ENCODE peak calls at places on chromosomes 2 and 18, in ten cellular contexts. One of them, this sample, is unnamed.

GRCh38 chr2:225980372-225980771 is 580.9 kb downstream of the NYAP2 start:
- DNase-seq in T-helper 1 cell: no peak
- DNase-seq in NCI-H1092 treated with DMSO at 0.1 percent for 48 hours: no peak
- DNase-seq in neural crest cell: no peak
- DNase-seq in SW 1271: no peak
- DNase-seq in HT1080: no peak
- DNase-seq in K562: no peak
- DNase-seq in transverse colon: no peak
- DNase-seq in stimulated activated CD4-positive, alpha-beta T cell treated with anti-CD3 and anti-CD28 coated beads, Interleukin-15, amount 100 ng/mL, for 1 hour: no peak
- DNase-seq in T-helper 9 cell: no peak
- DNase-seq in this sample: no peak

GRCh38 chr2:43024515-43024962 is 201.9 kb downstream of the ZFP36L2 start:
- DNase-seq in T-helper 9 cell: peak; percentile 18
- DNase-seq in SW 1271: no peak
- DNase-seq in neural crest cell: peak; percentile 70
- DNase-seq in stimulated activated CD4-positive, alpha-beta T cell treated with anti-CD3 and anti-CD28 coated beads, Interleukin-15, amount 100 ng/mL, for 1 hour: peak; percentile 7
- DNase-seq in NCI-H1092 treated with DMSO at 0.1 percent for 48 hours: peak; percentile 21
- DNase-seq in transverse colon: peak; percentile 83
- DNase-seq in K562: peak; percentile 84
- DNase-seq in HT1080: peak; percentile 49
- DNase-seq in T-helper 1 cell: peak; percentile 18
- DNase-seq in this sample: peak; percentile 81

GRCh38 chr18:8536226-8536625 is 73.0 kb upstream of the RAB12 start:
- DNase-seq in neural crest cell: no peak
- DNase-seq in HT1080: peak; percentile 32
- DNase-seq in NCI-H1092 treated with DMSO at 0.1 percent for 48 hours: no peak
- DNase-seq in K562: no peak
- DNase-seq in T-helper 9 cell: no peak
- DNase-seq in T-helper 1 cell: no peak
- DNase-seq in transverse colon: no peak
- DNase-seq in stimulated activated CD4-positive, alpha-beta T cell treated with anti-CD3 and anti-CD28 coated beads, Interleukin-15, amount 100 ng/mL, for 1 hour: no peak
- DNase-seq in SW 1271: no peak
- DNase-seq in this sample: no peak

GRCh38 chr18:55096261-55097026 is 137.2 kb upstream of the CCDC68 start:
- DNase-seq in NCI-H1092 treated with DMSO at 0.1 percent for 48 hours: peak; percentile 32
- DNase-seq in neural crest cell: no peak
- DNase-seq in transverse colon: peak; percentile 10
- DNase-seq in HT1080: peak; percentile 72
- DNase-seq in T-helper 1 cell: no peak
- DNase-seq in SW 1271: no peak
- DNase-seq in K562: peak; percentile 17
- DNase-seq in T-helper 9 cell: no peak
- DNase-seq in stimulated activated CD4-positive, alpha-beta T cell treated with anti-CD3 and anti-CD28 coated beads, Interleukin-15, amount 100 ng/mL, for 1 hour: no peak
- DNase-seq in this sample: peak; percentile 69

GRCh38 chr2:118246726-118247125 is 158.5 kb downstream of the INSIG2 start:
- DNase-seq in K562: no peak
- DNase-seq in SW 1271: no peak
- DNase-seq in T-helper 1 cell: no peak
- DNase-seq in transverse colon: no peak
- DNase-seq in NCI-H1092 treated with DMSO at 0.1 percent for 48 hours: no peak
- DNase-seq in T-helper 9 cell: no peak
- DNase-seq in neural crest cell: no peak
- DNase-seq in HT1080: peak; percentile 93
- DNase-seq in stimulated activated CD4-positive, alpha-beta T cell treated with anti-CD3 and anti-CD28 coated beads, Interleukin-15, amount 100 ng/mL, for 1 hour: no peak
- DNase-seq in this sample: no peak

GRCh38 chr2:1817256-1818127 is 73.2 kb upstream of the PXDN start:
- DNase-seq in neural crest cell: peak; percentile 66
- DNase-seq in transverse colon: peak; percentile 79
- DNase-seq in K562: peak; percentile 87
- DNase-seq in HT1080: peak; percentile 70
- DNase-seq in NCI-H1092 treated with DMSO at 0.1 percent for 48 hours: no peak
- DNase-seq in T-helper 1 cell: peak; percentile 45
- DNase-seq in stimulated activated CD4-positive, alpha-beta T cell treated with anti-CD3 and anti-CD28 coated beads, Interleukin-15, amount 100 ng/mL, for 1 hour: peak; percentile 51
- DNase-seq in T-helper 9 cell: peak; percentile 52
- DNase-seq in SW 1271: no peak
- DNase-seq in this sample: peak; percentile 70

GRCh38 chr18:79522451-79523220 is 126.9 kb downstream of the NFATC1 start:
- DNase-seq in stimulated activated CD4-positive, alpha-beta T cell treated with anti-CD3 and anti-CD28 coated beads, Interleukin-15, amount 100 ng/mL, for 1 hour: peak; percentile 32
- DNase-seq in K562: no peak
- DNase-seq in T-helper 1 cell: peak; percentile 59
- DNase-seq in T-helper 9 cell: peak; percentile 44
- DNase-seq in transverse colon: peak; percentile 49
- DNase-seq in neural crest cell: no peak
- DNase-seq in SW 1271: no peak
- DNase-seq in HT1080: no peak
- DNase-seq in NCI-H1092 treated with DMSO at 0.1 percent for 48 hours: no peak
- DNase-seq in this sample: no peak

GRCh38 chr2:160934991-160935390 is 225.2 kb upstream of the TANK start:
- DNase-seq in stimulated activated CD4-positive, alpha-beta T cell treated with anti-CD3 and anti-CD28 coated beads, Interleukin-15, amount 100 ng/mL, for 1 hour: no peak
- DNase-seq in transverse colon: no peak
- DNase-seq in T-helper 1 cell: no peak
- DNase-seq in K562: no peak
- DNase-seq in SW 1271: no peak
- DNase-seq in neural crest cell: no peak
- DNase-seq in HT1080: no peak
- DNase-seq in NCI-H1092 treated with DMSO at 0.1 percent for 48 hours: no peak
- DNase-seq in T-helper 9 cell: no peak
- DNase-seq in this sample: no peak

GRCh38 chr2:30361751-30362394 is 85.2 kb upstream of the LCLAT1 start:
- DNase-seq in neural crest cell: no peak
- DNase-seq in SW 1271: no peak
- DNase-seq in HT1080: no peak
- DNase-seq in transverse colon: no peak
- DNase-seq in stimulated activated CD4-positive, alpha-beta T cell treated with anti-CD3 and anti-CD28 coated beads, Interleukin-15, amount 100 ng/mL, for 1 hour: no peak
- DNase-seq in T-helper 1 cell: no peak
- DNase-seq in NCI-H1092 treated with DMSO at 0.1 percent for 48 hours: no peak
- DNase-seq in K562: no peak
- DNase-seq in T-helper 9 cell: no peak
- DNase-seq in this sample: no peak

GRCh38 chr2:45170191-45170975 is 161.1 kb upstream of the SIX2 start:
- DNase-seq in neural crest cell: peak; percentile 8
- DNase-seq in transverse colon: no peak
- DNase-seq in NCI-H1092 treated with DMSO at 0.1 percent for 48 hours: no peak
- DNase-seq in HT1080: no peak
- DNase-seq in K562: no peak
- DNase-seq in T-helper 1 cell: no peak
- DNase-seq in T-helper 9 cell: no peak
- DNase-seq in stimulated activated CD4-positive, alpha-beta T cell treated with anti-CD3 and anti-CD28 coated beads, Interleukin-15, amount 100 ng/mL, for 1 hour: no peak
- DNase-seq in SW 1271: no peak
- DNase-seq in this sample: peak; percentile 84

GRCh38 chr18:35998967-35999366 is 26.5 kb downstream of the RMP24 start:
- DNase-seq in stimulated activated CD4-positive, alpha-beta T cell treated with anti-CD3 and anti-CD28 coated beads, Interleukin-15, amount 100 ng/mL, for 1 hour: no peak
- DNase-seq in transverse colon: no peak
- DNase-seq in SW 1271: no peak
- DNase-seq in HT1080: no peak
- DNase-seq in T-helper 9 cell: no peak
- DNase-seq in NCI-H1092 treated with DMSO at 0.1 percent for 48 hours: no peak
- DNase-seq in K562: peak; percentile 24
- DNase-seq in neural crest cell: no peak
- DNase-seq in T-helper 1 cell: no peak
- DNase-seq in this sample: no peak

GRCh38 chr2:65199891-65200290 is 27.7 kb upstream of the ACTR2 start:
- DNase-seq in SW 1271: no peak
- DNase-seq in T-helper 9 cell: no peak
- DNase-seq in NCI-H1092 treated with DMSO at 0.1 percent for 48 hours: no peak
- DNase-seq in neural crest cell: no peak
- DNase-seq in K562: no peak
- DNase-seq in HT1080: no peak
- DNase-seq in stimulated activated CD4-positive, alpha-beta T cell treated with anti-CD3 and anti-CD28 coated beads, Interleukin-15, amount 100 ng/mL, for 1 hour: no peak
- DNase-seq in T-helper 1 cell: no peak
- DNase-seq in transverse colon: no peak
- DNase-seq in this sample: no peak

GRCh38 chr2:223995569-223995968 is 38.3 kb downstream of the MRPL44 start:
- DNase-seq in SW 1271: no peak
- DNase-seq in K562: no peak
- DNase-seq in stimulated activated CD4-positive, alpha-beta T cell treated with anti-CD3 and anti-CD28 coated beads, Interleukin-15, amount 100 ng/mL, for 1 hour: no peak
- DNase-seq in neural crest cell: no peak
- DNase-seq in NCI-H1092 treated with DMSO at 0.1 percent for 48 hours: no peak
- DNase-seq in HT1080: peak; percentile 33
- DNase-seq in transverse colon: no peak
- DNase-seq in T-helper 9 cell: no peak
- DNase-seq in T-helper 1 cell: no peak
- DNase-seq in this sample: no peak

GRCh38 chr2:71358931-71359671 is 27.5 kb downstream of the ZNF638 start:
- DNase-seq in stimulated activated CD4-positive, alpha-beta T cell treated with anti-CD3 and anti-CD28 coated beads, Interleukin-15, amount 100 ng/mL, for 1 hour: no peak
- DNase-seq in K562: no peak
- DNase-seq in neural crest cell: no peak
- DNase-seq in T-helper 1 cell: no peak
- DNase-seq in T-helper 9 cell: no peak
- DNase-seq in HT1080: peak; percentile 63
- DNase-seq in SW 1271: no peak
- DNase-seq in NCI-H1092 treated with DMSO at 0.1 percent for 48 hours: no peak
- DNase-seq in transverse colon: no peak
- DNase-seq in this sample: no peak

GRCh38 chr2:144937899-144938298 is 418.0 kb upstream of the ZEB2 start:
- DNase-seq in transverse colon: no peak
- DNase-seq in neural crest cell: no peak
- DNase-seq in stimulated activated CD4-positive, alpha-beta T cell treated with anti-CD3 and anti-CD28 coated beads, Interleukin-15, amount 100 ng/mL, for 1 hour: no peak
- DNase-seq in K562: no peak
- DNase-seq in T-helper 9 cell: no peak
- DNase-seq in NCI-H1092 treated with DMSO at 0.1 percent for 48 hours: no peak
- DNase-seq in SW 1271: no peak
- DNase-seq in T-helper 1 cell: no peak
- DNase-seq in HT1080: no peak
- DNase-seq in this sample: no peak

GRCh38 chr2:147916723-147917122 is 71.9 kb downstream of the ACVR2A start:
- DNase-seq in NCI-H1092 treated with DMSO at 0.1 percent for 48 hours: no peak
- DNase-seq in HT1080: no peak
- DNase-seq in stimulated activated CD4-positive, alpha-beta T cell treated with anti-CD3 and anti-CD28 coated beads, Interleukin-15, amount 100 ng/mL, for 1 hour: no peak
- DNase-seq in neural crest cell: no peak
- DNase-seq in SW 1271: no peak
- DNase-seq in T-helper 1 cell: no peak
- DNase-seq in K562: no peak
- DNase-seq in T-helper 9 cell: no peak
- DNase-seq in transverse colon: no peak
- DNase-seq in this sample: no peak

GRCh38 chr2:120525056-120526046 is 179.4 kb downstream of the INHBB start:
- DNase-seq in neural crest cell: no peak
- DNase-seq in T-helper 9 cell: no peak
- DNase-seq in stimulated activated CD4-positive, alpha-beta T cell treated with anti-CD3 and anti-CD28 coated beads, Interleukin-15, amount 100 ng/mL, for 1 hour: no peak
- DNase-seq in K562: no peak
- DNase-seq in SW 1271: no peak
- DNase-seq in NCI-H1092 treated with DMSO at 0.1 percent for 48 hours: no peak
- DNase-seq in T-helper 1 cell: no peak
- DNase-seq in HT1080: no peak
- DNase-seq in transverse colon: no peak
- DNase-seq in this sample: no peak

GRCh38 chr2:51243892-51244570 is 212.1 kb upstream of the NRXN1 start:
- DNase-seq in HT1080: no peak
- DNase-seq in stimulated activated CD4-positive, alpha-beta T cell treated with anti-CD3 and anti-CD28 coated beads, Interleukin-15, amount 100 ng/mL, for 1 hour: no peak
- DNase-seq in T-helper 9 cell: no peak
- DNase-seq in K562: no peak
- DNase-seq in NCI-H1092 treated with DMSO at 0.1 percent for 48 hours: no peak
- DNase-seq in neural crest cell: no peak
- DNase-seq in T-helper 1 cell: no peak
- DNase-seq in SW 1271: no peak
- DNase-seq in transverse colon: no peak
- DNase-seq in this sample: no peak

GRCh38 chr2:26462511-26463251 is 15.2 kb downstream of the OTOF start:
- DNase-seq in K562: peak; percentile 71
- DNase-seq in neural crest cell: peak; percentile 43
- DNase-seq in HT1080: peak; percentile 36
- DNase-seq in transverse colon: peak; percentile 14
- DNase-seq in T-helper 9 cell: no peak
- DNase-seq in T-helper 1 cell: no peak
- DNase-seq in SW 1271: no peak
- DNase-seq in stimulated activated CD4-positive, alpha-beta T cell treated with anti-CD3 and anti-CD28 coated beads, Interleukin-15, amount 100 ng/mL, for 1 hour: no peak
- DNase-seq in NCI-H1092 treated with DMSO at 0.1 percent for 48 hours: peak; percentile 23
- DNase-seq in this sample: peak; percentile 77

GRCh38 chr2:45282646-45283045 is 273.4 kb upstream of the SIX2 start:
- DNase-seq in T-helper 1 cell: no peak
- DNase-seq in K562: no peak
- DNase-seq in stimulated activated CD4-positive, alpha-beta T cell treated with anti-CD3 and anti-CD28 coated beads, Interleukin-15, amount 100 ng/mL, for 1 hour: no peak
- DNase-seq in NCI-H1092 treated with DMSO at 0.1 percent for 48 hours: no peak
- DNase-seq in HT1080: no peak
- DNase-seq in SW 1271: no peak
- DNase-seq in T-helper 9 cell: no peak
- DNase-seq in transverse colon: no peak
- DNase-seq in neural crest cell: no peak
- DNase-seq in this sample: no peak

GRCh38 chr2:200365209-200365608 is 58.7 kb downstream of the SPATS2L start:
- DNase-seq in SW 1271: no peak
- DNase-seq in stimulated activated CD4-positive, alpha-beta T cell treated with anti-CD3 and anti-CD28 coated beads, Interleukin-15, amount 100 ng/mL, for 1 hour: no peak
- DNase-seq in T-helper 9 cell: no peak
- DNase-seq in neural crest cell: no peak
- DNase-seq in transverse colon: no peak
- DNase-seq in HT1080: no peak
- DNase-seq in NCI-H1092 treated with DMSO at 0.1 percent for 48 hours: no peak
- DNase-seq in T-helper 1 cell: no peak
- DNase-seq in K562: no peak
- DNase-seq in this sample: no peak

GRCh38 chr18:26089247-26090129 is 925 bp downstream of the SS18 start:
- DNase-seq in stimulated activated CD4-positive, alpha-beta T cell treated with anti-CD3 and anti-CD28 coated beads, Interleukin-15, amount 100 ng/mL, for 1 hour: no peak
- DNase-seq in NCI-H1092 treated with DMSO at 0.1 percent for 48 hours: peak; percentile 38
- DNase-seq in SW 1271: no peak
- DNase-seq in HT1080: peak; percentile 31
- DNase-seq in T-helper 1 cell: no peak
- DNase-seq in transverse colon: no peak
- DNase-seq in neural crest cell: no peak
- DNase-seq in T-helper 9 cell: no peak
- DNase-seq in K562: no peak
- DNase-seq in this sample: peak; percentile 52

GRCh38 chr2:174827371-174828369 is 63.4 kb upstream of the CHRNA1 start:
- DNase-seq in T-helper 1 cell: no peak
- DNase-seq in T-helper 9 cell: no peak
- DNase-seq in HT1080: no peak
- DNase-seq in stimulated activated CD4-positive, alpha-beta T cell treated with anti-CD3 and anti-CD28 coated beads, Interleukin-15, amount 100 ng/mL, for 1 hour: no peak
- DNase-seq in NCI-H1092 treated with DMSO at 0.1 percent for 48 hours: no peak
- DNase-seq in transverse colon: no peak
- DNase-seq in neural crest cell: no peak
- DNase-seq in K562: no peak
- DNase-seq in SW 1271: no peak
- DNase-seq in this sample: peak; percentile 11

GRCh38 chr18:12159446-12159845 is 65.8 kb downstream of the ANKRD62 start:
- DNase-seq in T-helper 9 cell: no peak
- DNase-seq in SW 1271: no peak
- DNase-seq in transverse colon: no peak
- DNase-seq in neural crest cell: no peak
- DNase-seq in HT1080: peak; percentile 51
- DNase-seq in NCI-H1092 treated with DMSO at 0.1 percent for 48 hours: no peak
- DNase-seq in stimulated activated CD4-positive, alpha-beta T cell treated with anti-CD3 and anti-CD28 coated beads, Interleukin-15, amount 100 ng/mL, for 1 hour: no peak
- DNase-seq in T-helper 1 cell: no peak
- DNase-seq in K562: no peak
- DNase-seq in this sample: no peak

GRCh38 chr18:77087391-77088141 is 45.0 kb downstream of the MBP start:
- DNase-seq in SW 1271: no peak
- DNase-seq in neural crest cell: peak; percentile 27
- DNase-seq in K562: no peak
- DNase-seq in NCI-H1092 treated with DMSO at 0.1 percent for 48 hours: no peak
- DNase-seq in transverse colon: peak; percentile 55
- DNase-seq in stimulated activated CD4-positive, alpha-beta T cell treated with anti-CD3 and anti-CD28 coated beads, Interleukin-15, amount 100 ng/mL, for 1 hour: no peak
- DNase-seq in T-helper 9 cell: no peak
- DNase-seq in HT1080: no peak
- DNase-seq in T-helper 1 cell: no peak
- DNase-seq in this sample: peak; percentile 73

GRCh38 chr2:36338124-36338826 is 17.3 kb upstream of the CRIM1 start:
- DNase-seq in K562: no peak
- DNase-seq in T-helper 9 cell: no peak
- DNase-seq in T-helper 1 cell: no peak
- DNase-seq in NCI-H1092 treated with DMSO at 0.1 percent for 48 hours: no peak
- DNase-seq in stimulated activated CD4-positive, alpha-beta T cell treated with anti-CD3 and anti-CD28 coated beads, Interleukin-15, amount 100 ng/mL, for 1 hour: no peak
- DNase-seq in transverse colon: no peak
- DNase-seq in HT1080: no peak
- DNase-seq in SW 1271: no peak
- DNase-seq in neural crest cell: no peak
- DNase-seq in this sample: no peak

GRCh38 chr2:62774555-62775366 is 69.2 kb downstream of the EHBP1 start:
- DNase-seq in neural crest cell: no peak
- DNase-seq in SW 1271: no peak
- DNase-seq in T-helper 9 cell: no peak
- DNase-seq in NCI-H1092 treated with DMSO at 0.1 percent for 48 hours: peak; percentile 11
- DNase-seq in K562: peak; percentile 18
- DNase-seq in T-helper 1 cell: no peak
- DNase-seq in transverse colon: no peak
- DNase-seq in HT1080: peak; percentile 70
- DNase-seq in stimulated activated CD4-positive, alpha-beta T cell treated with anti-CD3 and anti-CD28 coated beads, Interleukin-15, amount 100 ng/mL, for 1 hour: no peak
- DNase-seq in this sample: peak; percentile 21

GRCh38 chr2:174641168-174641567 is 43.6 kb upstream of the WIPF1 start:
- DNase-seq in T-helper 9 cell: no peak
- DNase-seq in transverse colon: no peak
- DNase-seq in stimulated activated CD4-positive, alpha-beta T cell treated with anti-CD3 and anti-CD28 coated beads, Interleukin-15, amount 100 ng/mL, for 1 hour: no peak
- DNase-seq in SW 1271: no peak
- DNase-seq in NCI-H1092 treated with DMSO at 0.1 percent for 48 hours: no peak
- DNase-seq in T-helper 1 cell: no peak
- DNase-seq in neural crest cell: no peak
- DNase-seq in K562: no peak
- DNase-seq in HT1080: no peak
- DNase-seq in this sample: no peak